ENCODE peak calls at places on chromosomes 3 and 15, in four cellular contexts. A, J, T and F are unnamed samples.

GRCh38 chr3:13072239-13073041 is 789 bp downstream of the IQSEC1 start:
- DNase-seq in A (no peak), T (peak; percentile 21), J (peak; percentile 60), F (no peak)

GRCh38 chr15:48778338-48778730 is 32.5 kb downstream of the CEP152 start:
- DNase-seq in T (no peak), J (no peak), A (no peak), F (no peak)

GRCh38 chr15:52658955-52659354 is 20.2 kb downstream of the ATOSA start:
- DNase-seq in A (no peak), T (no peak), J (no peak), F (peak; percentile 32)

GRCh38 chr3:10945683-10946287 is 46.8 kb upstream of the SLC6A1 start:
- DNase-seq in J (peak; percentile 78), A (peak; percentile 99), T (peak; percentile 66), F (peak; percentile 41)

GRCh38 chr3:188978772-188979171 is 193.0 kb upstream of the TPRG1 start:
- DNase-seq in T (no peak), J (no peak), A (no peak), F (no peak)

GRCh38 chr3:31581660-31582059 is 48.9 kb downstream of the STT3B start:
- DNase-seq in T (no peak), J (no peak), A (no peak), F (no peak)

GRCh38 chr15:34855397-34855796 is 60.0 kb upstream of the ACTC1 start:
- DNase-seq in T (no peak), J (no peak), A (no peak), F (no peak)

GRCh38 chr3:100120022-100120421 is 5.7 kb upstream of the FILIP1L start:
- DNase-seq in T (no peak), A (no peak), J (no peak), F (no peak)

GRCh38 chr15:68875377-68876116 is 54.8 kb upstream of the SPESP1 start:
- DNase-seq in J (peak; percentile 92), T (peak; percentile 90), A (peak; percentile 80), F (peak; percentile 89)

GRCh38 chr3:183443395-183444132 is 15.1 kb upstream of the MCF2L2 start:
- DNase-seq in T (no peak), J (no peak), A (no peak), F (no peak)

GRCh38 chr3:126923895-126924294 is 59.0 kb upstream of the PLXNA1 start:
- DNase-seq in T (no peak), A (no peak), J (no peak), F (no peak)

GRCh38 chr3:169512991-169513390 is 150.5 kb downstream of the MECOM start:
- DNase-seq in T (no peak), J (no peak), A (no peak), F (no peak)

GRCh38 chr3:30500666-30501399 is 105.6 kb upstream of the TGFBR2 start:
- DNase-seq in T (no peak), A (no peak), J (no peak), F (no peak)

GRCh38 chr15:80494311-80494710 is 90.1 kb downstream of the ARNT2 start:
- DNase-seq in T (no peak), A (no peak), J (no peak), F (no peak)

GRCh38 chr3:132593950-132594328 is 3.1 kb upstream of the ACKR4 start:
- DNase-seq in J (no peak), T (no peak), A (no peak), F (no peak)

GRCh38 chr15:101019351-101019750 is 100.2 kb downstream of the LRRK1 start:
- DNase-seq in A (no peak), T (no peak), J (no peak), F (no peak)

GRCh38 chr3:43497905-43498365 is 123.9 kb downstream of the ANO10 start:
- DNase-seq in J (no peak), A (no peak), T (no peak), F (no peak)

GRCh38 chr15:35933531-35933930 is 387.6 kb upstream of the DPH6 start:
- DNase-seq in A (no peak), T (no peak), J (no peak), F (no peak)

GRCh38 chr15:80183886-80184285 is 31.1 kb downstream of the FAH start:
- DNase-seq in J (no peak), A (peak; percentile 61), T (no peak), F (no peak)

GRCh38 chr15:56086566-56086965 is 93.2 kb upstream of the NEDD4 start:
- DNase-seq in A (no peak), J (no peak), T (no peak), F (no peak)

GRCh38 chr15:42152196-42152920 is 4.1 kb downstream of the PLA2G4F start:
- DNase-seq in A (no peak), J (no peak), T (no peak), F (no peak)

GRCh38 chr3:193828477-193828876 is 235.5 kb downstream of the OPA1 start:
- DNase-seq in A (no peak), T (no peak), J (no peak), F (no peak)

GRCh38 chr3:6935964-6936363 is 75.0 kb downstream of the GRM7 start:
- DNase-seq in A (no peak), J (no peak), T (no peak), F (no peak)

GRCh38 chr3:27428446-27428845 is 55.7 kb downstream of the SLC4A7 start:
- DNase-seq in J (no peak), T (no peak), A (no peak), F (no peak)

GRCh38 chr15:56892651-56893348 is 25.6 kb upstream of the TCF12 start:
- DNase-seq in J (no peak), T (no peak), A (no peak), F (no peak)

GRCh38 chr15:87387681-87388240 is 868.8 kb downstream of the NTRK3 start:
- DNase-seq in J (no peak), T (no peak), A (no peak), F (no peak)

GRCh38 chr3:189117087-189117486 is 54.7 kb upstream of the TPRG1 start:
- DNase-seq in A (no peak), T (no peak), J (no peak), F (no peak)

GRCh38 chr15:72809329-72809728 is 25.8 kb upstream of the ADPGK start:
- DNase-seq in J (no peak), T (no peak), A (no peak), F (no peak)

GRCh38 chr3:12148183-12148940 is 10.3 kb downstream of the TIMP4 start:
- DNase-seq in T (no peak), J (no peak), A (no peak), F (no peak)

GRCh38 chr15:96359772-96360498 is 29.4 kb downstream of the NR2F2 start:
- DNase-seq in T (no peak), A (no peak), J (no peak), F (no peak)

GRCh38 chr15:39756806-39757522 is 25.7 kb downstream of the FSIP1 start:
- DNase-seq in T (no peak), A (no peak), J (no peak), F (no peak)

GRCh38 chr15:82647835-82648256 is 683 bp upstream of the CPEB1 start:
- DNase-seq in T (peak; percentile 63), J (no peak), A (no peak), F (peak; percentile 16)

GRCh38 chr15:41284425-41285177 is 47.8 kb downstream of the OIP5 start:
- DNase-seq in A (peak; percentile 23), T (no peak), J (no peak), F (no peak)

GRCh38 chr15:42491540-42492225 is 742 bp upstream of the ZNF106 start:
- DNase-seq in J (no peak), A (no peak), T (no peak), F (no peak)

GRCh38 chr15:61106886-61107285 is 122.2 kb downstream of the RORA start:
- DNase-seq in T (no peak), J (no peak), A (no peak), F (no peak)